ENCODE peak calls at places on chromosomes 12 and 14, in seven cellular contexts. D is HCEC 1CT; O is NCI-H1105; K is stimulated activated CD4-positive, alpha-beta T cell treated with anti-CD3 and anti-CD28 coated beads, Interleukin-15, amount 100 ng/mL, for 1 hour; B is activated effector memory CD4-positive, alpha-beta T cell treated with Interleukin-2 at 50 U/mL for 16 hours; M is tibial artery; I is A172. Y is an unnamed sample.

GRCh38 chr12:107515446-107515958 is 170.1 kb upstream of the PWP1 start:
- DNase-seq in D (no peak), O (no peak), K (no peak), B (no peak), M (peak), I (peak), Y (no peak)

GRCh38 chr12:64066776-64067175 is 155.3 kb downstream of the KICS2 start:
- DNase-seq in D (no peak), O (no peak), K (no peak), B (no peak), M (no peak), I (no peak), Y (no peak)

GRCh38 chr14:58278177-58278576 is 20.2 kb upstream of the ARID4A start:
- DNase-seq in D (no peak), O (no peak), K (no peak), B (no peak), M (no peak), I (no peak), Y (no peak)

GRCh38 chr12:53025250-53025649 is 19.0 kb downstream of the EIF4B start:
- DNase-seq in D (no peak), O (no peak), K (no peak), B (no peak), M (no peak), I (no peak), Y (no peak)

GRCh38 chr12:44148936-44149335 is 313.1 kb downstream of the TMEM117 start:
- DNase-seq in D (no peak), O (no peak), K (no peak), B (no peak), M (no peak), I (no peak), Y (no peak)

GRCh38 chr14:100578552-100578951 is 8.7 kb downstream of the BEGAIN start:
- DNase-seq in D (peak), O (no peak), K (no peak), B (no peak), M (no peak), I (no peak), Y (no peak)

GRCh38 chr12:72017054-72017651 is 78.5 kb downstream of the TPH2 start:
- DNase-seq in D (peak), O (peak), K (peak), B (peak), M (peak), I (peak), Y (no peak)

GRCh38 chr12:92735131-92735721 is 32.4 kb downstream of the PLEKHG7 start:
- DNase-seq in D (peak), O (peak), K (no peak), B (no peak), M (no peak), I (no peak), Y (no peak)

GRCh38 chr14:58288106-58288792 is 10.1 kb upstream of the ARID4A start:
- DNase-seq in D (no peak), O (no peak), K (no peak), B (no peak), M (no peak), I (no peak), Y (no peak)

GRCh38 chr14:35406811-35407630 is 2.5 kb upstream of the NFKBIA start:
- DNase-seq in D (peak), O (peak), K (no peak), B (no peak), M (no peak), I (peak), Y (no peak)

GRCh38 chr12:31478898-31479297 is 112.0 kb downstream of the DENND5B start:
- DNase-seq in D (no peak), O (no peak), K (no peak), B (no peak), M (no peak), I (no peak), Y (no peak)

GRCh38 chr12:97560359-97560758 is 97.8 kb downstream of the RMST start:
- DNase-seq in D (no peak), O (peak), K (no peak), B (no peak), M (no peak), I (no peak), Y (no peak)

GRCh38 chr12:39077226-39077625 is 171.8 kb upstream of the CPNE8 start:
- DNase-seq in D (no peak), O (no peak), K (no peak), B (no peak), M (no peak), I (no peak), Y (no peak)

GRCh38 chr14:74437654-74438053 is 11.6 kb upstream of the SYNDIG1L start:
- DNase-seq in D (no peak), O (no peak), K (no peak), B (no peak), M (no peak), I (no peak), Y (no peak)

GRCh38 chr14:93965287-93965821 is 11.0 kb downstream of the ASB2 start:
- DNase-seq in D (peak), O (no peak), K (no peak), B (no peak), M (no peak), I (peak), Y (no peak)

GRCh38 chr12:126772171-126772864 is 1494.7 kb upstream of the TMEM132C start:
- DNase-seq in D (peak), O (no peak), K (no peak), B (peak), M (no peak), I (peak), Y (no peak)

GRCh38 chr12:78035913-78036658 is 205.4 kb downstream of the NAV3 start:
- DNase-seq in D (no peak), O (peak), K (no peak), B (no peak), M (no peak), I (no peak), Y (no peak)

GRCh38 chr12:124698211-124698997 is 131.0 kb upstream of the NCOR2 start:
- DNase-seq in D (no peak), O (no peak), K (no peak), B (no peak), M (no peak), I (peak), Y (no peak)

GRCh38 chr12:12210983-12211382 is 55.9 kb downstream of the LRP6 start:
- DNase-seq in D (no peak), O (no peak), K (no peak), B (no peak), M (no peak), I (no peak), Y (no peak)

GRCh38 chr12:74418573-74418972 is 119.1 kb upstream of the ATXN7L3B start:
- DNase-seq in D (no peak), O (no peak), K (no peak), B (no peak), M (no peak), I (no peak), Y (no peak)

GRCh38 chr12:49990269-49990668 is 17.5 kb downstream of the AQP6 start:
- DNase-seq in D (peak), O (no peak), K (no peak), B (no peak), M (no peak), I (no peak), Y (no peak)

GRCh38 chr12:32240210-32240609 is 133.6 kb downstream of the BICD1 start:
- DNase-seq in D (no peak), O (no peak), K (no peak), B (no peak), M (no peak), I (no peak), Y (no peak)

GRCh38 chr12:120999191-121000120 is 16.8 kb downstream of the C12orf43 start:
- DNase-seq in D (no peak), O (no peak), K (no peak), B (no peak), M (no peak), I (no peak), Y (no peak)

GRCh38 chr14:91170504-91171121 is 56.7 kb downstream of the DGLUCY start:
- DNase-seq in D (no peak), O (no peak), K (no peak), B (no peak), M (no peak), I (no peak), Y (no peak)

GRCh38 chr12:117441751-117442150 is 80.3 kb upstream of the NOS1 start:
- DNase-seq in D (no peak), O (no peak), K (no peak), B (no peak), M (no peak), I (peak), Y (no peak)

GRCh38 chr12:63889721-63890509 is 45.4 kb downstream of the SRGAP1 start:
- DNase-seq in D (peak), O (no peak), K (no peak), B (no peak), M (no peak), I (no peak), Y (no peak)

GRCh38 chr12:55666508-55666907 is 29.8 kb downstream of the OR10P1 start:
- DNase-seq in D (no peak), O (no peak), K (no peak), B (no peak), M (no peak), I (no peak), Y (no peak)

GRCh38 chr12:123011701-123012100 is 31.2 kb downstream of the ARL6IP4 start:
- DNase-seq in D (no peak), O (no peak), K (no peak), B (no peak), M (no peak), I (no peak), Y (no peak)

GRCh38 chr12:119565404-119565803 is 28.2 kb upstream of the TMEM233 start:
- DNase-seq in D (no peak), O (no peak), K (no peak), B (no peak), M (no peak), I (no peak), Y (no peak)

GRCh38 chr12:101793401-101793800 is 37.4 kb downstream of the GNPTAB start:
- DNase-seq in D (peak), O (no peak), K (no peak), B (no peak), M (no peak), I (peak), Y (no peak)

GRCh38 chr12:130776857-130777339 is 60.8 kb upstream of the RIMBP2 start:
- DNase-seq in D (no peak), O (no peak), K (no peak), B (no peak), M (no peak), I (no peak), Y (no peak)

GRCh38 chr14:62209287-62209899 is 447.2 kb downstream of the SNAPC1 start:
- DNase-seq in D (peak), O (no peak), K (no peak), B (no peak), M (no peak), I (peak), Y (no peak)

GRCh38 chr14:95398630-95399547 is 79.2 kb upstream of the CLMN start:
- DNase-seq in D (no peak), O (no peak), K (no peak), B (no peak), M (no peak), I (no peak), Y (no peak)

GRCh38 chr14:101824339-101824727 is 62.8 kb downstream of the PPP2R5C start:
- DNase-seq in D (peak), O (no peak), K (no peak), B (no peak), M (no peak), I (no peak), Y (no peak)

GRCh38 chr14:103746706-103747105 is 31.1 kb downstream of the ZFYVE21 start:
- DNase-seq in D (peak), O (no peak), K (no peak), B (no peak), M (no peak), I (no peak), Y (no peak)

GRCh38 chr12:100101000-100101399 is 41.7 kb downstream of the BLTP3B start:
- DNase-seq in D (no peak), O (no peak), K (no peak), B (no peak), M (no peak), I (no peak), Y (no peak)

GRCh38 chr14:100246809-100247428 is 8.0 kb downstream of the YY1 start:
- DNase-seq in D (peak), O (peak), K (no peak), B (no peak), M (no peak), I (peak), Y (no peak)

GRCh38 chr12:104750061-104750460 is 208.0 kb downstream of the SLC41A2 start:
- DNase-seq in D (peak), O (no peak), K (no peak), B (no peak), M (no peak), I (peak), Y (no peak)